ENCODE peak calls at places on chromosomes 7 and 10, in ten cellular contexts. One of them, this sample, is unnamed. For H3K4me1, the result is how much of the 10 kb centered on the place peaks cover.

GRCh38 chr7:48894574-48894973 is 29.8 kb upstream of the CDC14C start:
- DNase-seq in stomach: no peak
- DNase-seq in GM23338: no peak
- DNase-seq in upper lobe of left lung: no peak
- DNase-seq in sigmoid colon: no peak
- DNase-seq in endothelial cell of umbilical vein: no peak
- DNase-seq in H1: no peak
- DNase-seq in transverse colon: no peak
- DNase-seq in SK-N-SH: no peak
- DNase-seq in HepG2: no peak
- DNase-seq in this sample: no peak

GRCh38 chr7:108598153-108598552 is 28.5 kb downstream of the DNAJB9 start:
- DNase-seq in stomach: no peak
- DNase-seq in GM23338: peak
- DNase-seq in upper lobe of left lung: no peak
- DNase-seq in sigmoid colon: no peak
- DNase-seq in endothelial cell of umbilical vein: no peak
- DNase-seq in H1: no peak
- DNase-seq in transverse colon: no peak
- DNase-seq in SK-N-SH: no peak
- DNase-seq in HepG2: no peak
- DNase-seq in this sample: no peak

GRCh38 chr10:127148066-127148932 is 48.1 kb downstream of the INSYN2A start:
- DNase-seq in stomach: no peak
- DNase-seq in GM23338: no peak
- DNase-seq in upper lobe of left lung: no peak
- DNase-seq in sigmoid colon: no peak
- DNase-seq in endothelial cell of umbilical vein: peak
- DNase-seq in H1: no peak
- DNase-seq in transverse colon: no peak
- DNase-seq in SK-N-SH: no peak
- DNase-seq in HepG2: no peak
- DNase-seq in this sample: no peak

GRCh38 chr10:70664702-70665195 is 7.6 kb upstream of the ADAMTS14 start:
- DNase-seq in stomach: no peak
- DNase-seq in GM23338: no peak
- DNase-seq in upper lobe of left lung: no peak
- DNase-seq in sigmoid colon: peak
- DNase-seq in endothelial cell of umbilical vein: no peak
- DNase-seq in H1: no peak
- DNase-seq in transverse colon: no peak
- DNase-seq in SK-N-SH: peak
- DNase-seq in HepG2: peak
- DNase-seq in this sample: no peak

GRCh38 chr10:47262606-47263295 is 37.2 kb upstream of the GDF10 start:
- DNase-seq in stomach: no peak
- DNase-seq in GM23338: no peak
- DNase-seq in upper lobe of left lung: no peak
- DNase-seq in sigmoid colon: no peak
- DNase-seq in endothelial cell of umbilical vein: no peak
- DNase-seq in H1: no peak
- DNase-seq in transverse colon: no peak
- DNase-seq in SK-N-SH: no peak
- DNase-seq in HepG2: peak
- DNase-seq in this sample: no peak

GRCh38 chr10:74880041-74880440 is 53.6 kb downstream of the KAT6B start:
- DNase-seq in stomach: no peak
- DNase-seq in GM23338: no peak
- DNase-seq in upper lobe of left lung: no peak
- DNase-seq in sigmoid colon: no peak
- DNase-seq in endothelial cell of umbilical vein: no peak
- DNase-seq in H1: no peak
- DNase-seq in transverse colon: no peak
- DNase-seq in SK-N-SH: no peak
- DNase-seq in HepG2: no peak
- DNase-seq in this sample: no peak

GRCh38 chr10:110647136-110647430 is 2.9 kb downstream of the RBM20 start:
- DNase-seq in stomach: no peak
- DNase-seq in GM23338: no peak
- DNase-seq in upper lobe of left lung: no peak
- DNase-seq in sigmoid colon: no peak
- DNase-seq in endothelial cell of umbilical vein: no peak
- DNase-seq in H1: no peak
- DNase-seq in transverse colon: no peak
- DNase-seq in SK-N-SH: no peak
- DNase-seq in HepG2: no peak
- DNase-seq in this sample: no peak

GRCh38 chr10:126480648-126481047 is 92.4 kb upstream of the ADAM12 start:
- DNase-seq in stomach: no peak
- DNase-seq in GM23338: no peak
- DNase-seq in upper lobe of left lung: no peak
- DNase-seq in sigmoid colon: no peak
- DNase-seq in endothelial cell of umbilical vein: no peak
- DNase-seq in H1: no peak
- DNase-seq in transverse colon: no peak
- DNase-seq in SK-N-SH: no peak
- DNase-seq in HepG2: no peak
- DNase-seq in this sample: no peak

GRCh38 chr7:107168233-107169119 is at the start of gene HBP1:
- DNase-seq in stomach: peak
- DNase-seq in GM23338: peak
- DNase-seq in upper lobe of left lung: no peak
- DNase-seq in sigmoid colon: peak
- DNase-seq in endothelial cell of umbilical vein: peak
- DNase-seq in H1: peak
- DNase-seq in transverse colon: peak
- DNase-seq in SK-N-SH: peak
- DNase-seq in HepG2: peak
- DNase-seq in this sample: peak

GRCh38 chr7:131869186-131869862 is 312.9 kb upstream of the PODXL start:
- DNase-seq in stomach: no peak
- DNase-seq in GM23338: no peak
- DNase-seq in upper lobe of left lung: no peak
- DNase-seq in sigmoid colon: no peak
- DNase-seq in endothelial cell of umbilical vein: no peak
- DNase-seq in H1: no peak
- DNase-seq in transverse colon: no peak
- DNase-seq in SK-N-SH: no peak
- DNase-seq in HepG2: no peak
- DNase-seq in this sample: no peak

GRCh38 chr7:44735403-44736165 is 13.1 kb upstream of the ZMIZ2 start:
- DNase-seq in stomach: no peak
- DNase-seq in GM23338: no peak
- DNase-seq in upper lobe of left lung: no peak
- DNase-seq in sigmoid colon: no peak
- DNase-seq in endothelial cell of umbilical vein: peak
- DNase-seq in H1: no peak
- DNase-seq in transverse colon: no peak
- DNase-seq in SK-N-SH: no peak
- DNase-seq in HepG2: peak
- DNase-seq in this sample: no peak

GRCh38 chr10:110659558-110659957 is 15.4 kb downstream of the RBM20 start:
- DNase-seq in stomach: no peak
- DNase-seq in GM23338: no peak
- DNase-seq in upper lobe of left lung: no peak
- DNase-seq in sigmoid colon: no peak
- DNase-seq in endothelial cell of umbilical vein: no peak
- DNase-seq in H1: no peak
- DNase-seq in transverse colon: no peak
- DNase-seq in SK-N-SH: no peak
- DNase-seq in HepG2: no peak
- DNase-seq in this sample: no peak

GRCh38 chr10:93379366-93380042 is 102.6 kb downstream of the MYOF start:
- DNase-seq in stomach: no peak
- DNase-seq in GM23338: no peak
- DNase-seq in upper lobe of left lung: no peak
- DNase-seq in sigmoid colon: no peak
- DNase-seq in endothelial cell of umbilical vein: peak
- DNase-seq in H1: no peak
- DNase-seq in transverse colon: no peak
- DNase-seq in SK-N-SH: no peak
- DNase-seq in HepG2: no peak
- DNase-seq in this sample: no peak

GRCh38 chr10:132939957-132940790 is 2.2 kb downstream of the CFAP46 start:
- DNase-seq in stomach: peak
- DNase-seq in GM23338: peak
- DNase-seq in upper lobe of left lung: peak
- DNase-seq in sigmoid colon: no peak
- DNase-seq in endothelial cell of umbilical vein: peak
- DNase-seq in H1: no peak
- DNase-seq in transverse colon: peak
- DNase-seq in SK-N-SH: peak
- DNase-seq in HepG2: no peak
- DNase-seq in this sample: no peak

GRCh38 chr7:115340828-115341227 is 418.9 kb downstream of the MDFIC start:
- DNase-seq in stomach: no peak
- DNase-seq in GM23338: peak
- DNase-seq in upper lobe of left lung: no peak
- DNase-seq in sigmoid colon: no peak
- DNase-seq in endothelial cell of umbilical vein: peak
- DNase-seq in H1: no peak
- DNase-seq in transverse colon: no peak
- DNase-seq in SK-N-SH: no peak
- DNase-seq in HepG2: no peak
- DNase-seq in this sample: no peak

GRCh38 chr10:93352638-93353383 is 129.3 kb downstream of the MYOF start:
- DNase-seq in stomach: no peak
- DNase-seq in GM23338: peak
- DNase-seq in upper lobe of left lung: no peak
- DNase-seq in sigmoid colon: no peak
- DNase-seq in endothelial cell of umbilical vein: peak
- DNase-seq in H1: no peak
- DNase-seq in transverse colon: no peak
- DNase-seq in SK-N-SH: peak
- DNase-seq in HepG2: peak
- DNase-seq in this sample: no peak

GRCh38 chr7:83149466-83149865 is 13.2 kb downstream of the PCLO start:
- DNase-seq in stomach: no peak
- DNase-seq in GM23338: no peak
- DNase-seq in upper lobe of left lung: no peak
- DNase-seq in sigmoid colon: no peak
- DNase-seq in endothelial cell of umbilical vein: no peak
- DNase-seq in H1: no peak
- DNase-seq in transverse colon: no peak
- DNase-seq in SK-N-SH: no peak
- DNase-seq in HepG2: no peak
- DNase-seq in this sample: no peak

GRCh38 chr10:80164596-80164995 is 32.1 kb downstream of the PLAC9 start:
- DNase-seq in stomach: no peak
- DNase-seq in GM23338: no peak
- DNase-seq in upper lobe of left lung: no peak
- DNase-seq in sigmoid colon: no peak
- DNase-seq in endothelial cell of umbilical vein: no peak
- DNase-seq in H1: no peak
- DNase-seq in transverse colon: no peak
- DNase-seq in SK-N-SH: no peak
- DNase-seq in HepG2: no peak
- DNase-seq in this sample: no peak
- H3K4me1 ChIP-seq in stomach: under half
- H3K4me1 ChIP-seq in GM23338: under half
- H3K4me1 ChIP-seq in upper lobe of left lung: under half
- H3K4me1 ChIP-seq in sigmoid colon: under half
- H3K4me1 ChIP-seq in endothelial cell of umbilical vein: under half
- H3K4me1 ChIP-seq in H1: under half
- H3K4me1 ChIP-seq in transverse colon: under half
- H3K4me1 ChIP-seq in SK-N-SH: under half
- H3K4me1 ChIP-seq in HepG2: under half
- H3K4me1 ChIP-seq in this sample: under half

GRCh38 chr10:101818958-101819633 is 852 bp upstream of the OGA start:
- DNase-seq in stomach: no peak
- DNase-seq in GM23338: peak
- DNase-seq in upper lobe of left lung: no peak
- DNase-seq in sigmoid colon: no peak
- DNase-seq in endothelial cell of umbilical vein: no peak
- DNase-seq in H1: no peak
- DNase-seq in transverse colon: peak
- DNase-seq in SK-N-SH: no peak
- DNase-seq in HepG2: peak
- DNase-seq in this sample: peak
- TF ChIP-seq POLR2AphosphoS5 in stomach: no peak
- TF ChIP-seq POLR2AphosphoS5 in GM23338: no peak
- TF ChIP-seq POLR2AphosphoS5 in upper lobe of left lung: no peak
- TF ChIP-seq POLR2AphosphoS5 in sigmoid colon: no peak
- TF ChIP-seq POLR2AphosphoS5 in endothelial cell of umbilical vein: no peak
- TF ChIP-seq POLR2AphosphoS5 in H1: peak
- TF ChIP-seq POLR2AphosphoS5 in transverse colon: no peak
- TF ChIP-seq POLR2AphosphoS5 in SK-N-SH: no peak
- TF ChIP-seq POLR2AphosphoS5 in HepG2: peak
- TF ChIP-seq POLR2AphosphoS5 in this sample: no peak

GRCh38 chr7:94351703-94352102 is 43.0 kb upstream of the COL1A2 start:
- DNase-seq in stomach: no peak
- DNase-seq in GM23338: no peak
- DNase-seq in upper lobe of left lung: no peak
- DNase-seq in sigmoid colon: no peak
- DNase-seq in endothelial cell of umbilical vein: no peak
- DNase-seq in H1: no peak
- DNase-seq in transverse colon: no peak
- DNase-seq in SK-N-SH: no peak
- DNase-seq in HepG2: no peak
- DNase-seq in this sample: no peak

GRCh38 chr7:94357076-94357475 is 37.6 kb upstream of the COL1A2 start:
- DNase-seq in stomach: no peak
- DNase-seq in GM23338: no peak
- DNase-seq in upper lobe of left lung: no peak
- DNase-seq in sigmoid colon: no peak
- DNase-seq in endothelial cell of umbilical vein: no peak
- DNase-seq in H1: no peak
- DNase-seq in transverse colon: no peak
- DNase-seq in SK-N-SH: no peak
- DNase-seq in HepG2: no peak
- DNase-seq in this sample: no peak

GRCh38 chr7:94352854-94353253 is 41.8 kb upstream of the COL1A2 start:
- DNase-seq in stomach: no peak
- DNase-seq in GM23338: no peak
- DNase-seq in upper lobe of left lung: no peak
- DNase-seq in sigmoid colon: no peak
- DNase-seq in endothelial cell of umbilical vein: no peak
- DNase-seq in H1: no peak
- DNase-seq in transverse colon: no peak
- DNase-seq in SK-N-SH: no peak
- DNase-seq in HepG2: no peak
- DNase-seq in this sample: no peak

GRCh38 chr7:94355389-94355788 is 39.3 kb upstream of the COL1A2 start:
- DNase-seq in stomach: no peak
- DNase-seq in GM23338: no peak
- DNase-seq in upper lobe of left lung: no peak
- DNase-seq in sigmoid colon: no peak
- DNase-seq in endothelial cell of umbilical vein: no peak
- DNase-seq in H1: no peak
- DNase-seq in transverse colon: no peak
- DNase-seq in SK-N-SH: no peak
- DNase-seq in HepG2: no peak
- DNase-seq in this sample: no peak

GRCh38 chr7:94354950-94355349 is 39.7 kb upstream of the COL1A2 start:
- DNase-seq in stomach: no peak
- DNase-seq in GM23338: no peak
- DNase-seq in upper lobe of left lung: no peak
- DNase-seq in sigmoid colon: no peak
- DNase-seq in endothelial cell of umbilical vein: no peak
- DNase-seq in H1: no peak
- DNase-seq in transverse colon: no peak
- DNase-seq in SK-N-SH: no peak
- DNase-seq in HepG2: no peak
- DNase-seq in this sample: no peak
- H3K4me1 ChIP-seq in stomach: under half
- H3K4me1 ChIP-seq in GM23338: under half
- H3K4me1 ChIP-seq in upper lobe of left lung: under half
- H3K4me1 ChIP-seq in sigmoid colon: under half
- H3K4me1 ChIP-seq in endothelial cell of umbilical vein: under half
- H3K4me1 ChIP-seq in H1: under half
- H3K4me1 ChIP-seq in transverse colon: under half
- H3K4me1 ChIP-seq in SK-N-SH: under half
- H3K4me1 ChIP-seq in HepG2: under half
- H3K4me1 ChIP-seq in this sample: under half

GRCh38 chr10:113273151-113273876 is 279.5 kb upstream of the HABP2 start:
- DNase-seq in stomach: no peak
- DNase-seq in GM23338: peak
- DNase-seq in upper lobe of left lung: peak
- DNase-seq in sigmoid colon: no peak
- DNase-seq in endothelial cell of umbilical vein: peak
- DNase-seq in H1: no peak
- DNase-seq in transverse colon: peak
- DNase-seq in SK-N-SH: no peak
- DNase-seq in HepG2: no peak
- DNase-seq in this sample: no peak
- TF ChIP-seq POLR2AphosphoS5 in stomach: no peak
- TF ChIP-seq POLR2AphosphoS5 in GM23338: no peak
- TF ChIP-seq POLR2AphosphoS5 in upper lobe of left lung: no peak
- TF ChIP-seq POLR2AphosphoS5 in sigmoid colon: no peak
- TF ChIP-seq POLR2AphosphoS5 in endothelial cell of umbilical vein: no peak
- TF ChIP-seq POLR2AphosphoS5 in H1: no peak
- TF ChIP-seq POLR2AphosphoS5 in transverse colon: no peak
- TF ChIP-seq POLR2AphosphoS5 in SK-N-SH: no peak
- TF ChIP-seq POLR2AphosphoS5 in HepG2: no peak
- TF ChIP-seq POLR2AphosphoS5 in this sample: no peak